ENCODE peak calls at places on chromosomes 6 and 20, in six cellular contexts. A is AG04450, N is cardiac muscle cell, Y is activated B cell treated with CpG ODN at 0.5 μM for 24 hours, L is Calu3, R is transverse colon. U is an unnamed sample.

GRCh38 chr6:129314575-129314974 is 395.4 kb downstream of the ARHGAP18 start:
- DNase-seq in Y (no peak), A (no peak), L (no peak), N (no peak), R (no peak), U (no peak)

GRCh38 chr20:51752343-51752951 is 15.7 kb downstream of the ATP9A start:
- DNase-seq in L (peak), R (no peak), Y (no peak), N (no peak), A (peak), U (no peak)

GRCh38 chr6:43729537-43729936 is 40.5 kb upstream of the VEGFA start:
- DNase-seq in N (no peak), R (peak), A (no peak), L (no peak), Y (no peak), U (no peak)

GRCh38 chr6:146871613-146872465 is 273.1 kb downstream of the ADGB start:
- DNase-seq in L (peak), Y (no peak), R (no peak), A (no peak), N (no peak), U (no peak)

GRCh38 chr20:57282691-57283361 is 16.4 kb upstream of the BMP7 start:
- DNase-seq in A (no peak), N (no peak), Y (no peak), L (no peak), R (no peak), U (no peak)

GRCh38 chr20:2816583-2817340 is 598 bp downstream of the TMEM239 start:
- DNase-seq in A (no peak), R (no peak), L (no peak), Y (no peak), N (no peak), U (no peak)

GRCh38 chr20:37253087-37253486 is 8.5 kb downstream of the GHRH start:
- DNase-seq in L (no peak), Y (no peak), N (no peak), A (no peak), R (no peak), U (no peak)

GRCh38 chr20:53077373-53078205 is 105.4 kb downstream of the TSHZ2 start:
- DNase-seq in N (no peak), L (peak), A (no peak), Y (no peak), R (no peak), U (no peak)

GRCh38 chr6:7535498-7535897 is 6.0 kb upstream of the DSP start:
- DNase-seq in N (no peak), L (no peak), R (no peak), A (no peak), Y (no peak), U (no peak)

GRCh38 chr6:34005845-34006644 is 139.8 kb downstream of the GRM4 start:
- DNase-seq in A (no peak), R (no peak), L (no peak), N (no peak), Y (no peak), U (no peak)

GRCh38 chr20:22447448-22447778 is 137.0 kb downstream of the FOXA2 start:
- DNase-seq in Y (no peak), L (no peak), N (no peak), A (no peak), R (no peak), U (no peak)

GRCh38 chr6:17986656-17987575 is 519 bp downstream of the KIF13A start:
- DNase-seq in L (peak), R (peak), N (peak), A (no peak), Y (peak), U (peak)

GRCh38 chr6:17985934-17986655 is 1.3 kb downstream of the KIF13A start:
- DNase-seq in Y (no peak), A (no peak), R (no peak), N (no peak), L (no peak), U (no peak)

GRCh38 chr6:17984822-17985660 is 2.4 kb downstream of the KIF13A start:
- DNase-seq in N (peak), A (no peak), L (no peak), R (no peak), Y (no peak), U (no peak)

GRCh38 chr6:17988422-17988944 is 1.0 kb upstream of the KIF13A start:
- DNase-seq in A (no peak), L (no peak), Y (no peak), N (no peak), R (peak), U (no peak)

GRCh38 chr6:17987576-17988421 is at the start of gene KIF13A:
- DNase-seq in R (peak), L (peak), A (no peak), N (peak), Y (peak), U (peak)
- TF ChIP-seq CTCF in R (peak), L (no peak), A (peak), N (no peak), Y (no peak), U (no peak)

GRCh38 chr6:37485259-37485658 is 14.4 kb downstream of the CCDC167 start:
- DNase-seq in A (no peak), R (no peak), N (peak), L (no peak), Y (no peak), U (peak)
- TF ChIP-seq CTCF in A (peak), R (no peak), N (peak), L (no peak), Y (no peak), U (peak)

GRCh38 chr6:54932622-54933021 is 86.1 kb downstream of the FAM83B start:
- DNase-seq in A (no peak), Y (no peak), N (no peak), R (no peak), L (no peak), U (no peak)

DNA sequence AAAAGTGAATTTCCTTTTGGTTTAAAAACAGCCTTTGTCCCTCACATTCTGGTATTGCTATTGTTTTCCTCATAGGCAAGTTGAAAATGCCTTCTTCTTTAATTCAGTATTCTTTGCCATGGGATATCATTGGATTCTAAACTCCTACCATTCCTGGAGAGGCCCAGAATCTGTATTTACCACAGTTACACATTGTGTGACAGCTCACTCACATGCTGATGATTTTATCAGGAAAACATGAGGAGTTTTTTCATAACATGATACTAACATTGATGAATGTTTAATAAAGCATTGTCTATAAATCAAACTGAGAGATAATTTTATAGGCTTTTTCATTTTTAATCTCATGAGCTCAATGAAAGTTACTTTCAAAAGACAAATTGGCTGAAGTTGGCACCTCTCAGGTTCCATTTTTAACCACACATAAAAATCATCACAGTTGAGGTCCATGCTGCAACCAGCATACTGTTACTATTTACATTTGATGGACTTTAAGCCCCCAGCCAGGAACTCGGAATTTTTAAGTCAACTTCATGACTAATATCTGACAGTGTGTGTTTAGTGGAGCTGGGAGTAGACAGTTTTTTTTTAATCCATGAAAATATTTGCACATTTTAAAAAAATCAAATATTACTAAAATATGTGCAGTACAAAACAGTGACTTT is 82.8 kb downstream of the FAM83B start:
- DNase-seq in Y (no peak), R (no peak), N (no peak), L (no peak), A (no peak), U (no peak)
- TF ChIP-seq CTCF in Y (no peak), R (no peak), N (no peak), L (no peak), A (no peak), U (no peak)

DNA sequence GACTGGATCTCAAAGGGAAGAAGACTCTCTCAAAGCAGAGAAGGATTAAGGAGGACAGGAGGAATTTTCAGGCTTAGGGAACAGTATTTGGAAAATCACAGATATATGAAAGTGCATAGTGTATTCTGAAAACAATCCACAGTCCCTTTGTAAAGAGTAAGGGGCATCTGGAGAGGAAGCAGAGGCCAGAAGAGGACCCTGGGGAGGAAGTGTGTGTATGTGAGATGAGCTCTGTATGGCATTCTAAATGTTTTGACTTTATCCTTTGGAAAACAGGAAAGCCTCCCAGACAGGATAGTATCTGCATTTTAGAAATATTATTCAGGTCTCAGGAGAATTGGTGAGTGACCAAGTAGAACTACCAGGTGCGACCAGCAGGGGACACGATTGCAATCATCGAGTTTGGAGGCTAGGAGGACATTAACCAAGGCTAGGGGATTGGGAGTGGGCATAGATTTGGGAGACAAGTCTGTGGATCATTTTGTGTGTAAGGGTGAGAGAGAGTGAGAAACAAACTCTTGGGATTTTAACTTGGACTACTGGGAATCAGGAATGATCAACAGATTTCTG is 38.3 kb upstream of the FAM184A start:
- DNase-seq in R (no peak), A (no peak), N (no peak), Y (no peak), L (no peak), U (peak)
- TF ChIP-seq CTCF in R (no peak), A (peak), N (peak), Y (no peak), L (no peak), U (peak)

GRCh38 chr6:73969982-73970960 is 274.3 kb downstream of the CD109 start:
- DNase-seq in R (no peak), L (peak), N (peak), Y (no peak), A (peak), U (no peak)
- TF ChIP-seq CTCF in R (peak), L (peak), N (peak), Y (no peak), A (peak), U (peak)

GRCh38 chr6:26520088-26520839 is 17.9 kb upstream of the HMGN4 start:
- DNase-seq in L (no peak), A (no peak), Y (peak), R (no peak), N (no peak), U (no peak)

GRCh38 chr6:26524722-26525360 is 13.3 kb upstream of the HMGN4 start:
- DNase-seq in Y (no peak), N (no peak), R (no peak), L (no peak), A (no peak), U (no peak)

GRCh38 chr6:26519359-26519758 is 18.8 kb upstream of the HMGN4 start:
- DNase-seq in N (no peak), A (no peak), R (no peak), L (no peak), Y (no peak), U (no peak)

GRCh38 chr6:26520840-26521484 is 17.2 kb upstream of the HMGN4 start:
- DNase-seq in Y (peak), L (peak), R (peak), N (peak), A (peak), U (peak)

DNA sequence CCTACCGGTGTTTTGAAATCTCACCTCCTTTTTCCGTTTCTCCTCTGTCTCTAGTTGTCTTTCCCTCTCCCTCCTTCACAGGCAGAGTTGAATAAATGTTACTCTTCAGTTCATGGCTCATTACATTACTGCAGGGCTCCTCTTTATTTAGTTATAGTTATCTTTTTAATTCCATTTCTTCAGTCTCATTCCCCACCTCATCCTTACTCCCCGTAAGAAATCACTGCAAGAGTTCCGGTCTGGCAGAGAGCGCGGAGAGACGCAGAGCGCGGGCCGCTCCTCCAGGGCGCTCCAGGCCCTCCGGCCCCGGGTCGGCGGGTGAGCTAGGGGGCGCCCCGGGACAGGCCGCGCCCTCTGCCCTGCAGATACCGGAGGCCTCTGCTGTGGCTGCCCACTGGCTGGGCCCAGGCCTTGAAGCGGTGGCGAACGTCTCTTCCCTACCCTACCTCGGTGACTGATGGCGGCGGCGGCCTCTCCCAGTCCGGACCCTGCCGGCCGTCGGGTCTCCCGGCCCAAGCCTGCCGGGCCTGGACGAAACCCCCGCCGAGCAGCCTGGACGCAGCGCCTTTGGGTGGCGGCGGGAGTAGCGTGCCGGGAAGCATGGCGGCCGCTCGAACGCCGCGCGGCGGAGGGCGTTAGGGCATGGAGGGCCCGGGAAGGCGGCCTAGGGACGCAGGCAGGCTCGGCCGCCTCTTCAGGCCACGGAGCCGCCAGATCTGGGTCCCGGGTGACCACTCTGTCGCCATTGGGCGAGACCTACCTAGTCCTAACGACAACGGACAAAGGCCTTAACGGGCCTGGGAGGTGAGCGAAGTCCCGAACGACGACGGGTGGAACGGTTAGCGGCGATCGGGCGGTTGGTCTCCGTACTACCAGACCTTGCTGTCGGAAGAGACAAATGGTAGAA is 16.4 kb upstream of the HMGN4 start:
- DNase-seq in N (peak), L (peak), Y (peak), R (peak), A (no peak), U (peak)
- TF ChIP-seq CTCF in N (peak), L (peak), Y (no peak), R (no peak), A (peak), U (no peak)

GRCh38 chr20:49395183-49395582 is 87.3 kb downstream of the KCNB1 start:
- DNase-seq in L (no peak), R (peak), A (no peak), N (no peak), Y (no peak), U (no peak)

GRCh38 chr20:49395659-49396058 is 86.8 kb downstream of the KCNB1 start:
- DNase-seq in Y (no peak), R (no peak), A (no peak), N (no peak), L (no peak), U (no peak)

GRCh38 chr20:49397525-49397924 is 84.9 kb downstream of the KCNB1 start:
- DNase-seq in A (no peak), L (no peak), Y (no peak), N (no peak), R (no peak), U (no peak)

GRCh38 chr20:49394757-49395156 is 87.7 kb downstream of the KCNB1 start:
- DNase-seq in Y (no peak), R (no peak), N (no peak), A (no peak), L (no peak), U (no peak)

GRCh38 chr20:49396230-49396629 is 86.2 kb downstream of the KCNB1 start:
- DNase-seq in L (no peak), Y (no peak), A (no peak), R (no peak), N (no peak), U (no peak)
- TF ChIP-seq CTCF in L (no peak), Y (no peak), A (peak), R (peak), N (peak), U (peak)

DNA sequence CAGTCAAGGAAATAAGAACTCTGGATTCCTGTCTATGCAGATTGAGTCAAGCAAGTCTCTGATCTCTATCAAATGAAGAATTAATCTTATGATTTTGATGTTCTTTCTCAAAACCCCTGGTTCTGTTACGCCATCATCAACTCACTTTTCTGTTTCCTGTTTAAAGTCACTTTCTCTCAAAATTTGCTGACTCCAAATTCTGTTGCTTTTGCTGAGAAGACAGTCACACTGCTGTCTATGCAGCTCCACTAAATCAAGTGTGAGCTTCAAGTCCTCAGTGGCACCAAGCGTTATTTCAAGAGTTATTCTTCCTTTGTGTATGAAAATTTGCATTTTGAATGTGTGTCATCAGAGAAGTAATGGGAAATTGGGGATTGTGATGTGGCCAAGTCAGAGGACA is 663.3 kb downstream of the KIF16B start:
- DNase-seq in Y (no peak), R (no peak), L (no peak), A (no peak), N (no peak), U (no peak)
- TF ChIP-seq CTCF in Y (no peak), R (no peak), L (no peak), A (no peak), N (no peak), U (no peak)